ENCODE peak calls at places on chromosomes 11 and 22, in four cellular contexts. X, F, T and G are unnamed samples.

GRCh38 chr22:50304528-50305392 is 2.7 kb downstream of the PLXNB2 start:
- DNase-seq in T (no peak), X (no peak), F (no peak), G (peak; percentile 80)

GRCh38 chr11:129230006-129230405 is 37.9 kb upstream of the ARHGAP32 start:
- DNase-seq in X (no peak), F (no peak), T (no peak), G (no peak)

GRCh38 chr11:126307706-126308105 is 3.8 kb downstream of the DCPS start:
- DNase-seq in T (no peak), F (peak; percentile 53), X (no peak), G (peak; percentile 56)

GRCh38 chr11:44709966-44710365 is 16.8 kb upstream of the TSPAN18 start:
- DNase-seq in X (no peak), T (peak; percentile 33), F (no peak), G (no peak)

GRCh38 chr11:9755561-9755960 is 91.7 kb downstream of the SWAP70 start:
- DNase-seq in F (no peak), X (no peak), T (no peak), G (no peak)

GRCh38 chr22:25068701-25069100 is 116.2 kb downstream of the KIAA1671 start:
- DNase-seq in X (no peak), F (peak; percentile 56), T (peak; percentile 78), G (no peak)

GRCh38 chr11:115926090-115926489 is 421.9 kb upstream of the CADM1 start:
- DNase-seq in F (no peak), T (no peak), X (no peak), G (no peak)

GRCh38 chr11:43758942-43759341 is 78.4 kb downstream of the HSD17B12 start:
- DNase-seq in T (no peak), X (no peak), F (no peak), G (no peak)

GRCh38 chr11:17985517-17985916 is 27.3 kb downstream of the SERGEF start:
- DNase-seq in T (no peak), F (no peak), X (no peak), G (peak; percentile 89)

GRCh38 chr22:50104149-50104548 is 14.3 kb downstream of the MOV10L1 start:
- DNase-seq in F (no peak), X (no peak), T (no peak), G (no peak)

GRCh38 chr11:83836883-83837654 is 550.9 kb upstream of the CCDC90B start:
- DNase-seq in X (peak; percentile 17), F (peak; percentile 64), T (no peak), G (peak; percentile 59)

GRCh38 chr11:66111158-66111557 is 41.1 kb downstream of the PACS1 start:
- DNase-seq in T (no peak), F (no peak), X (no peak), G (peak; percentile 33)

GRCh38 chr22:33747576-33748180 is 172.6 kb downstream of the LARGE1 start:
- DNase-seq in F (no peak), X (no peak), T (no peak), G (no peak)

GRCh38 chr11:62238151-62238550 is 3.9 kb upstream of the SCGB1D2 start:
- DNase-seq in X (no peak), F (no peak), T (no peak), G (no peak)

GRCh38 chr11:62236187-62236586 is 5.9 kb upstream of the SCGB1D2 start:
- DNase-seq in F (no peak), X (no peak), T (no peak), G (no peak)

GRCh38 chr11:62237499-62237898 is 4.5 kb upstream of the SCGB1D2 start:
- DNase-seq in X (no peak), T (no peak), F (no peak), G (no peak)

GRCh38 chr11:62233730-62234129 is 8.3 kb upstream of the SCGB1D2 start:
- DNase-seq in T (no peak), X (no peak), F (no peak), G (peak; percentile 6)
- TF ChIP-seq CTCF in T (no peak), X (no peak), F (no peak), G (no peak)

DNA sequence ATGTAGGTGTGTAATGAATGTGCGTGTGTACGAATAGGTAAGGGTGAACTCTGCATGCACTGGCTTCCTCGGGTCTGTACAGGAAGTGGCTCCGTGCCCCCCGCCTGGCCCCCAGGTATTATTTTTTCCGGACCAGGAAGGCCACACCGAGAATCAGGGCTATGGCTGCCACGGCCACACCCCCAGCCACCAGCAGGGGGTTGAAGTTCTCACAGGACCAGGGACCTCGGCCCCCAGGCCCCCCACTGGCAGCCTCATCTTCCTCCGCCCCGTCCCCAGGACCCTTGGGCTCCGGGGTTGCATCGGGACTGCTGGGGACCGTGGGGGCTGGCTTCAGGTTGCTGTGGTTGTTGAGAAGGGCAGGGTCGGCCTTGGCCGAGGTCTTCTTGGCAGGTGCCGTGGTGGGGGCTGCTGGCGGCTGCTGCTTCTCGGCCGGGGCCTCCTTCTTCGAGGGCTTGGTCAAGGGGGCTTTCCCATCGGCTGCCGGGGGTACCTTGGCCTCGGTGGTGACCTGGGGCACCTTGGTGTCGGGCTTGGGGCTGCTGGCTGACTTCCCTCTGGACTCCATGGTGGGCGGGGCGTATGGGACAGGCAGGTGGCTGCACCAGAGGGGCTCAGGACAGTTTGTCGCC is 1.8 kb downstream of the CEND1 start:
- DNase-seq in T (no peak), F (no peak), X (no peak), G (no peak)
- TF ChIP-seq CTCF in T (no peak), F (no peak), X (no peak), G (no peak)

GRCh38 chr11:69233761-69234136 is 60.2 kb upstream of the MYEOV start:
- DNase-seq in T (no peak), F (no peak), X (no peak), G (no peak)

GRCh38 chr11:69234171-69234570 is 59.8 kb upstream of the MYEOV start:
- DNase-seq in X (no peak), F (no peak), T (no peak), G (no peak)

GRCh38 chr11:69231466-69232018 is 62.4 kb upstream of the MYEOV start:
- DNase-seq in T (no peak), F (no peak), X (no peak), G (no peak)

GRCh38 chr11:69234740-69235710 is 58.9 kb upstream of the MYEOV start:
- DNase-seq in F (no peak), X (no peak), T (no peak), G (no peak)

GRCh38 chr11:69232821-69233760 is 60.9 kb upstream of the MYEOV start:
- DNase-seq in F (no peak), T (no peak), X (no peak), G (no peak)
- TF ChIP-seq CTCF in F (no peak), T (no peak), X (no peak), G (no peak)

GRCh38 chr11:118028626-118029025 is 42.4 kb downstream of the IL10RA start:
- DNase-seq in F (no peak), T (no peak), X (no peak), G (no peak)

GRCh38 chr11:118033443-118033842 is 43.4 kb upstream of the TMPRSS4 start:
- DNase-seq in X (no peak), F (no peak), T (no peak), G (no peak)

GRCh38 chr11:118027694-118028093 is 41.5 kb downstream of the IL10RA start:
- DNase-seq in X (no peak), F (no peak), T (no peak), G (no peak)
- TF ChIP-seq CTCF in X (no peak), F (peak; percentile 4), T (no peak), G (no peak)